ENCODE peak calls at places on chromosome 5, in five cellular contexts. One of them, this sample, is unnamed.

GRCh38 chr5:34577267-34577666 is 78.9 kb upstream of the RAI14 start:
- DNase-seq in fibroblast of lung: peak; percentile 32
- DNase-seq in WERI-Rb-1: no peak
- DNase-seq in CD8-positive, alpha-beta T cell: no peak
- DNase-seq in tibial nerve: no peak
- DNase-seq in this sample: no peak

GRCh38 chr5:134603059-134603458 is 29.6 kb downstream of the SAR1B start:
- DNase-seq in tibial nerve: no peak
- DNase-seq in WERI-Rb-1: no peak
- DNase-seq in fibroblast of lung: peak; percentile 77
- DNase-seq in CD8-positive, alpha-beta T cell: no peak
- DNase-seq in this sample: no peak

GRCh38 chr5:72468606-72469005 is 38.6 kb downstream of the ZNF366 start:
- DNase-seq in WERI-Rb-1: no peak
- DNase-seq in CD8-positive, alpha-beta T cell: no peak
- DNase-seq in fibroblast of lung: no peak
- DNase-seq in tibial nerve: no peak
- DNase-seq in this sample: no peak

GRCh38 chr5:125277494-125278154 is 531.2 kb upstream of the ZNF608 start:
- DNase-seq in tibial nerve: no peak
- DNase-seq in CD8-positive, alpha-beta T cell: no peak
- DNase-seq in fibroblast of lung: peak; percentile 96
- DNase-seq in WERI-Rb-1: no peak
- DNase-seq in this sample: no peak

GRCh38 chr5:91065541-91065940 is 317.6 kb downstream of the ARRDC3 start:
- DNase-seq in CD8-positive, alpha-beta T cell: no peak
- DNase-seq in tibial nerve: no peak
- DNase-seq in WERI-Rb-1: no peak
- DNase-seq in fibroblast of lung: peak; percentile 42
- DNase-seq in this sample: no peak

GRCh38 chr5:86979801-86980510 is 287.7 kb upstream of the RASA1 start:
- DNase-seq in WERI-Rb-1: no peak
- DNase-seq in fibroblast of lung: peak; percentile 81
- DNase-seq in tibial nerve: no peak
- DNase-seq in CD8-positive, alpha-beta T cell: no peak
- DNase-seq in this sample: no peak

GRCh38 chr5:67160985-67161384 is 35.6 kb downstream of the CD180 start:
- DNase-seq in tibial nerve: no peak
- DNase-seq in fibroblast of lung: peak; percentile 75
- DNase-seq in WERI-Rb-1: no peak
- DNase-seq in CD8-positive, alpha-beta T cell: peak; percentile 61
- DNase-seq in this sample: no peak

GRCh38 chr5:160508780-160509361 is 87.2 kb downstream of the PTTG1 start:
- DNase-seq in CD8-positive, alpha-beta T cell: peak; percentile 59
- DNase-seq in tibial nerve: no peak
- DNase-seq in WERI-Rb-1: peak; percentile 56
- DNase-seq in fibroblast of lung: peak; percentile 89
- DNase-seq in this sample: peak; percentile 30

GRCh38 chr5:161765611-161766010 is 80.1 kb downstream of the GABRA6 start:
- DNase-seq in WERI-Rb-1: no peak
- DNase-seq in fibroblast of lung: no peak
- DNase-seq in CD8-positive, alpha-beta T cell: no peak
- DNase-seq in tibial nerve: no peak
- DNase-seq in this sample: no peak

GRCh38 chr5:78858401-78858800 is 126.7 kb downstream of the ARSB start:
- DNase-seq in fibroblast of lung: no peak
- DNase-seq in tibial nerve: no peak
- DNase-seq in CD8-positive, alpha-beta T cell: no peak
- DNase-seq in WERI-Rb-1: no peak
- DNase-seq in this sample: no peak

GRCh38 chr5:3394046-3394597 is 201.5 kb upstream of the IRX1 start:
- DNase-seq in fibroblast of lung: no peak
- DNase-seq in tibial nerve: no peak
- DNase-seq in WERI-Rb-1: no peak
- DNase-seq in CD8-positive, alpha-beta T cell: no peak
- DNase-seq in this sample: no peak

GRCh38 chr5:150860422-150860821 is 14.1 kb downstream of the IRGM start:
- DNase-seq in WERI-Rb-1: no peak
- DNase-seq in CD8-positive, alpha-beta T cell: no peak
- DNase-seq in tibial nerve: no peak
- DNase-seq in fibroblast of lung: no peak
- DNase-seq in this sample: no peak

GRCh38 chr5:150862070-150862469 is 15.7 kb downstream of the IRGM start:
- DNase-seq in tibial nerve: no peak
- DNase-seq in CD8-positive, alpha-beta T cell: no peak
- DNase-seq in WERI-Rb-1: no peak
- DNase-seq in fibroblast of lung: no peak
- DNase-seq in this sample: no peak
- H3K9me3 ChIP-seq in tibial nerve: peaks cover 51% of the 10 kb centered on the region
- H3K9me3 ChIP-seq in CD8-positive, alpha-beta T cell: no peaks in the 10 kb centered on the region
- H3K9me3 ChIP-seq in WERI-Rb-1: peaks cover 6% of the 10 kb centered on the region
- H3K9me3 ChIP-seq in fibroblast of lung: no peaks in the 10 kb centered on the region
- H3K9me3 ChIP-seq in this sample: no peaks in the 10 kb centered on the region

DNA sequence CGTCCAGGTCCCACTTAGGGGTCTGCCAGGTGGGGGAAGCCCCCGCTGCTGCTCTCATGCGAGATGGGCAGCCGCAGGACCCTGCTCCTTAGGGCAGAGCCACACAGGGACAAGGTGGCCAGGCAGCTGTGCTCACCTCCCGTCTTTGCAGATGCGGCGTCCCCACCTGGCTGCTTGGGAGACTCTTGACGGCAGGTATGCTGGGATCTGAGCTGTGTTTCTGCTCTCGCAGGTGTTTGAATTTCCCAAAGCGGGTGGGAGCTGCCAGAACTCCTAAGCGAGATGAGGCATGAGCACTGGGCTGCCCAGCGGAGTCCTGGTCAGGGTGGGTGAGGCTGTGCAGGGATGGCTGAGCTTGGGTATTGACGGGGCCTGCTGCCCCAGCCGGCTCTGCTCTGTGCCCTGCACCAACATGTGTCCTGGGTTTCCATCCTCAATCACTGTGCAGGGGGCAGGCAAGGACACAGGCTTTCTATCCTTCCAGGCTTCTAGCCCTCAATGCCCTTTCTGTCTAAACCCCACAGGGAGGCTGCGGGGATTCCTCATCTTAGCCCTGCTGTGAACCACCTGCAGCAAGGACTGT is 151.4 kb downstream of the ICE1 start:
- DNase-seq in tibial nerve: no peak
- DNase-seq in WERI-Rb-1: peak; percentile 66
- DNase-seq in fibroblast of lung: no peak
- DNase-seq in CD8-positive, alpha-beta T cell: no peak
- DNase-seq in this sample: no peak
- H3K9me3 ChIP-seq in tibial nerve: no peaks in the 10 kb centered on the region
- H3K9me3 ChIP-seq in WERI-Rb-1: no peaks in the 10 kb centered on the region
- H3K9me3 ChIP-seq in fibroblast of lung: no peaks in the 10 kb centered on the region
- H3K9me3 ChIP-seq in CD8-positive, alpha-beta T cell: no peaks in the 10 kb centered on the region
- H3K9me3 ChIP-seq in this sample: no peaks in the 10 kb centered on the region

DNA sequence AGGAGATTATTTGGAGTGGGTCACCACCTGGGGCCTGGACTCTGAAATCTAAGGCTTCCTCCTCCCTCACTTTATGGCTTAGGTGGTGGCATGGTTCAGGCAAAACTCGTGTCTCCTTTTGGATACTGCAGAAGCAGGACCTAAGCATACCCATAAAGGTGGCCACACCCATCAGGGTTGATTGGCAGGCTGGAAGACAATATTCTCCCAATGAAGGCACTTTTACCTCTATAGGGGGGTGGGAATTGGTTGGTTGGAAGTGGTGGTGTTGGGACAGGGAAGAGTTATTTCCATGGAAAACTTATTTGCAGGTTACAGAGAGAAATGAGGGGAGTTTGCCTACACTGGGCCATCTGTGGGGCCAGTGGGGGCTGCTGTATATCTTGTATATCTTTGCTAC is 39.7 kb downstream of the CNOT6 start:
- DNase-seq in tibial nerve: no peak
- DNase-seq in WERI-Rb-1: no peak
- DNase-seq in fibroblast of lung: no peak
- DNase-seq in CD8-positive, alpha-beta T cell: no peak
- DNase-seq in this sample: no peak
- H3K9me3 ChIP-seq in tibial nerve: no peaks in the 10 kb centered on the region
- H3K9me3 ChIP-seq in WERI-Rb-1: no peaks in the 10 kb centered on the region
- H3K9me3 ChIP-seq in fibroblast of lung: no peaks in the 10 kb centered on the region
- H3K9me3 ChIP-seq in CD8-positive, alpha-beta T cell: no peaks in the 10 kb centered on the region
- H3K9me3 ChIP-seq in this sample: no peaks in the 10 kb centered on the region

DNA sequence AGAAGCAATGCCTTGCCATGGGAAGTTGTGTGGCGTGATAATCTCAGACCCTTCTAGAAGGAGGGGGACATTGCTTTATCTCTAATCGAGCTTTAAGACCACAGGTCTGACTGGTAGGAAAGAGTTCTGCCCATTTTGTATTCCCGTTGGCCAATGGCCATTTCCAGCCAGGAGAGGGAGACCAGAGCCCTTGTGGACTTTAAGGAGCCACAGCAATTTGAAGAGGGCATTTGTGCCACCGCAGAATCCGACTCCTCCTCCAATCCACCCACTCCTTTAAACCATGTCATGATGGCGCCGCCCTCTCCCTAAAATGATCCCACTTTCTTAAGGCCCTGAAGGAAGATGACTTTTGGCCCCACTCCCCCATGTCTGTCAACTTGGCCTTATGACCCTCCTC is 560.5 kb upstream of the ADAMTS16 start:
- DNase-seq in fibroblast of lung: no peak
- DNase-seq in CD8-positive, alpha-beta T cell: no peak
- DNase-seq in tibial nerve: no peak
- DNase-seq in WERI-Rb-1: no peak
- DNase-seq in this sample: no peak
- H3K9me3 ChIP-seq in fibroblast of lung: no peaks in the 10 kb centered on the region
- H3K9me3 ChIP-seq in CD8-positive, alpha-beta T cell: no peaks in the 10 kb centered on the region
- H3K9me3 ChIP-seq in tibial nerve: no peaks in the 10 kb centered on the region
- H3K9me3 ChIP-seq in WERI-Rb-1: no peaks in the 10 kb centered on the region
- H3K9me3 ChIP-seq in this sample: no peaks in the 10 kb centered on the region

DNA sequence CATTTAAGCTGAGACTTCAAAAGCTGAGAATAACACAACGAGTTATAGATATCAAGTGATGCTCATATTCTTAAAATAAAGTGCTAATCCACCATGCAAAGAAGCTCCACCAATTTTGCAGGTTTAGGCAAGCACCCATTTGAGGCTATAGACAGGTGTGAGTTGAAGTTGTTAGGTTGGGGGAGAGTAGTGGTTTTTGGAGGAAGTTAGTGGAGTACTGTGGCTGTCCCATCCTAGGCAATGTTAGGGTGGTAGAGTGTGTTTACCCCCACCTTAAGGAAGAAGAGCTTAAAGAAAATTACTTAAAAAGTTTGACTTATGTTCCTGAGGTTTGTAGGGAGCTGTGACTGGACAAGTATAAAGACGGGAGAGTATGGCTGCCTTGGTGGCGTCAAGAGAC is 98.9 kb upstream of the MAN2A1 start:
- DNase-seq in WERI-Rb-1: no peak
- DNase-seq in fibroblast of lung: no peak
- DNase-seq in CD8-positive, alpha-beta T cell: no peak
- DNase-seq in tibial nerve: no peak
- DNase-seq in this sample: no peak
- H3K9me3 ChIP-seq in WERI-Rb-1: no peaks in the 10 kb centered on the region
- H3K9me3 ChIP-seq in fibroblast of lung: no peaks in the 10 kb centered on the region
- H3K9me3 ChIP-seq in CD8-positive, alpha-beta T cell: no peaks in the 10 kb centered on the region
- H3K9me3 ChIP-seq in tibial nerve: no peaks in the 10 kb centered on the region
- H3K9me3 ChIP-seq in this sample: no peaks in the 10 kb centered on the region

GRCh38 chr5:14158890-14159666 is 15.9 kb downstream of the TRIO start:
- DNase-seq in WERI-Rb-1: no peak
- DNase-seq in tibial nerve: no peak
- DNase-seq in fibroblast of lung: no peak
- DNase-seq in CD8-positive, alpha-beta T cell: no peak
- DNase-seq in this sample: no peak

GRCh38 chr5:14164764-14165163 is 21.6 kb downstream of the TRIO start:
- DNase-seq in WERI-Rb-1: peak; percentile 55
- DNase-seq in fibroblast of lung: no peak
- DNase-seq in CD8-positive, alpha-beta T cell: no peak
- DNase-seq in tibial nerve: no peak
- DNase-seq in this sample: no peak

GRCh38 chr5:14160116-14160515 is 17.0 kb downstream of the TRIO start:
- DNase-seq in fibroblast of lung: no peak
- DNase-seq in WERI-Rb-1: no peak
- DNase-seq in tibial nerve: no peak
- DNase-seq in CD8-positive, alpha-beta T cell: no peak
- DNase-seq in this sample: no peak

GRCh38 chr5:14164164-14164720 is 21.1 kb downstream of the TRIO start:
- DNase-seq in WERI-Rb-1: no peak
- DNase-seq in fibroblast of lung: no peak
- DNase-seq in CD8-positive, alpha-beta T cell: no peak
- DNase-seq in tibial nerve: no peak
- DNase-seq in this sample: no peak

GRCh38 chr5:14161825-14162556 is 18.8 kb downstream of the TRIO start:
- DNase-seq in CD8-positive, alpha-beta T cell: no peak
- DNase-seq in fibroblast of lung: peak; percentile 39
- DNase-seq in tibial nerve: no peak
- DNase-seq in WERI-Rb-1: peak; percentile 42
- DNase-seq in this sample: no peak
- H3K9me3 ChIP-seq in CD8-positive, alpha-beta T cell: no peaks in the 10 kb centered on the region
- H3K9me3 ChIP-seq in fibroblast of lung: no peaks in the 10 kb centered on the region
- H3K9me3 ChIP-seq in tibial nerve: peaks cover 7% of the 10 kb centered on the region
- H3K9me3 ChIP-seq in WERI-Rb-1: peaks cover 24% of the 10 kb centered on the region
- H3K9me3 ChIP-seq in this sample: no peaks in the 10 kb centered on the region

DNA sequence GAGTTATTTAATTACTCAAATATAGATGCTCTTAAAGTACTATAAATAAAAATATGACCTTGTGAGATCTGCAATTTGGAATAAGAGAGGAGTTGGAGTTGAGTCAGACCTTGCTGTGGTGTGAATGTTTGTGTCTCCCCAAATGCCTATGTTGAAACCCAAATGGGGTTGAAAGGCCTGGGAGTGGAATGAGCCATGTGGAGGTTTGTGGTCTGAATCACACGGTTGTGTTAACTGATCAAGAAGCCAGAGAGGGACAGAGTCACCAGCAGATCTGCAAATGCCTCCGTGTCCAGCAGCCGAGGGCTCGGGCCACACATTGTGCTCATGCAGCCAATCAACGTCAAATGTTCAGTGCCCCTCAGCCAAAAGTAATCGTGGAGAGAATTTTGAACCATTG is 404.4 kb downstream of the ICE1 start:
- DNase-seq in fibroblast of lung: peak; percentile 7
- DNase-seq in tibial nerve: no peak
- DNase-seq in CD8-positive, alpha-beta T cell: no peak
- DNase-seq in WERI-Rb-1: no peak
- DNase-seq in this sample: no peak
- H3K9me3 ChIP-seq in fibroblast of lung: no peaks in the 10 kb centered on the region
- H3K9me3 ChIP-seq in tibial nerve: no peaks in the 10 kb centered on the region
- H3K9me3 ChIP-seq in CD8-positive, alpha-beta T cell: no peaks in the 10 kb centered on the region
- H3K9me3 ChIP-seq in WERI-Rb-1: peaks cover 3% of the 10 kb centered on the region
- H3K9me3 ChIP-seq in this sample: no peaks in the 10 kb centered on the region

DNA sequence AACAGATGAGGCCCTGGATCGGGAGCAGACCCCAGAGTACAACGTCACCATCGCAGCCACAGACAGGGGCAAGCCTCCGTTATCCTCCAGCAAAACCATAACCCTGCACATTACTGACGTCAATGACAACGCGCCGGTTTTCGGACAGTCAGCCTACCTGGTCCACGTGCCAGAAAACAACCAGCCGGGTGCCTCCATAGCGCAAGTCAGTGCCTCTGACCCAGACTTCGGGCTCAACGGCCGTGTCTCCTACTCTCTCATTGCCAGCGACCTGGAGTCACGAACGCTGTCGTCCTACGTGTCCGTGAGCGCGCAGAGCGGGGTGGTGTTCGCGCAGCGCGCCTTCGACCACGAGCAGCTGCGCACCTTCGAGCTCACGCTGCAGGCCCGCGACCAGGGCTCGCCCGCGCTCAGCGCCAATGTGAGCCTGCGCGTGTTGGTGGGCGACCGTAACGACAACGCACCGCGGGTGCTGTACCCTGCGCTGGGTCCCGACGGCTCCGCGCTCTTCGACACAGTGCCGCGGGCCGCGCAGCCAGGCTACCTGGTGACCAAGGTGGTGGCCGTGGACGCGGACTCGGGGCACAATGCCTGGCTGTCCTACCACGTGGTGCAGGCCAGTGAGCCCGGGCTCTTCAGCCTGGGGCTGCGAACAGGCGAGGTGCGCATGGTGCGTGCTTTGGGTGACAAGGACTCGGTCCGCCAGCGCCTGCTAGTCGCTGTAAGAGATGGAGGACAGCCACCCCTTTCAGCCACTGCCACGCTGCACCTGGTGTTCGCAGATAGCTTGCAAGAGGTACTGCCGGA is 1.6 kb upstream of the PCDHGA11 start:
- DNase-seq in fibroblast of lung: no peak
- DNase-seq in CD8-positive, alpha-beta T cell: no peak
- DNase-seq in WERI-Rb-1: no peak
- DNase-seq in tibial nerve: no peak
- DNase-seq in this sample: no peak
- H3K9me3 ChIP-seq in fibroblast of lung: peaks cover 11% of the 10 kb centered on the region
- H3K9me3 ChIP-seq in CD8-positive, alpha-beta T cell: peaks cover 9% of the 10 kb centered on the region
- H3K9me3 ChIP-seq in WERI-Rb-1: peaks cover 25% of the 10 kb centered on the region
- H3K9me3 ChIP-seq in tibial nerve: peaks cover 100% of the 10 kb centered on the region
- H3K9me3 ChIP-seq in this sample: peaks cover 9% of the 10 kb centered on the region